ENCODE peak calls at places on chromosomes 6 and 20, in seven cellular contexts. N is HCT116, G is HepG2, K is GM12878, W is A549, P is H1, V is K562. O is an unnamed sample.
A peak's percentile ranks its signal among the peaks of the same experiment; 100 is the strongest.

GRCh38 chr6:95948324-95948723 is 67.5 kb upstream of the FUT9 start:
- DNase-seq in N (no peak), G (no peak), K (no peak), W (no peak), P (no peak), V (no peak), O (no peak)

GRCh38 chr20:43293068-43293786 is 103.5 kb upstream of the PTPRT start:
- DNase-seq in N (no peak), G (no peak), K (no peak), W (no peak), P (no peak), V (no peak), O (no peak)

GRCh38 chr20:2693286-2693995 is 861 bp downstream of the EBF4 start:
- DNase-seq in N (no peak), G (no peak), K (no peak), W (peak; percentile 44), P (no peak), V (peak; percentile 71), O (no peak)

GRCh38 chr6:13141392-13141791 is 186.9 kb downstream of the TBC1D7 start:
- DNase-seq in N (no peak), G (no peak), K (no peak), W (no peak), P (no peak), V (no peak), O (no peak)

GRCh38 chr6:148776321-148776966 is 29.6 kb downstream of the UST start:
- DNase-seq in N (no peak), G (no peak), K (no peak), W (peak; percentile 26), P (no peak), V (no peak), O (peak; percentile 82)

GRCh38 chr6:130981409-130981808 is 81.6 kb downstream of the EPB41L2 start:
- DNase-seq in N (no peak), G (no peak), K (no peak), W (no peak), P (no peak), V (no peak), O (peak; percentile 84)

GRCh38 chr6:10338151-10338550 is 76.7 kb downstream of the TFAP2A start:
- DNase-seq in N (no peak), G (no peak), K (no peak), W (no peak), P (no peak), V (no peak), O (no peak)

GRCh38 chr6:15426395-15426794 is 180.5 kb downstream of the JARID2 start:
- DNase-seq in N (no peak), G (no peak), K (no peak), W (no peak), P (no peak), V (no peak), O (no peak)

GRCh38 chr6:35048631-35049083 is 92.5 kb downstream of the TCP11 start:
- DNase-seq in N (no peak), G (no peak), K (no peak), W (no peak), P (no peak), V (no peak), O (peak; percentile 94)

GRCh38 chr6:53530346-53530745 is 14.6 kb downstream of the GCLC start:
- DNase-seq in N (no peak), G (no peak), K (no peak), W (no peak), P (no peak), V (no peak), O (peak; percentile 43)

GRCh38 chr6:53898026-53898795 is 103.4 kb downstream of the LRRC1 start:
- DNase-seq in N (no peak), G (no peak), K (no peak), W (no peak), P (no peak), V (no peak), O (peak; percentile 84)

GRCh38 chr20:17622851-17623508 is 53.1 kb downstream of the DSTN start:
- DNase-seq in N (no peak), G (no peak), K (no peak), W (no peak), P (no peak), V (no peak), O (no peak)

GRCh38 chr20:17625246-17626051 is 55.6 kb downstream of the DSTN start:
- DNase-seq in N (no peak), G (no peak), K (no peak), W (no peak), P (no peak), V (no peak), O (no peak)

GRCh38 chr20:17624551-17625245 is 54.8 kb downstream of the DSTN start:
- DNase-seq in N (no peak), G (no peak), K (no peak), W (no peak), P (no peak), V (no peak), O (no peak)

GRCh38 chr20:17622086-17622850 is 52.4 kb downstream of the DSTN start:
- DNase-seq in N (no peak), G (no peak), K (no peak), W (no peak), P (no peak), V (no peak), O (no peak)

DNA sequence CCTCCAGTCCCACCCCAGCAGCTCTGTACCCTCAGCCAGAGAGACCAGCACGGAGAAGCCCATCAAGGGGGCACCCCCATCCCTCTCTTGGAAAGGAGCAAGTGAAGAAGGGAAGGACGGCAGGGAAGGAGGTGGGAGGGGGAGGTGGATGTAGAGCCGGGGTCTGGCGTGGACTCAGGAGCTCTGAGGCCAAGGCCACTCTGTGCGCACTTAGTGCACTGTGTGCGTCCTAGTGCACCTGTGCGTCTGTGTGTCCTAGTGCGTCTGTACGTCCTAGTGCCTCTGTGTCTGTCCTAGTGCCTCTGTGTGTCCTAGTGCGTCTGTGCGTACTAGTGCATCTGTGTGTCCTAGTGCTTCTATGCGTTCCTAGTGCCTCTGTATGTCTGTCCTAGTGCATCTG is 54.2 kb downstream of the DSTN start:
- DNase-seq in N (no peak), G (no peak), K (no peak), W (no peak), P (no peak), V (no peak), O (no peak)
- TF ChIP-seq CEBPB in N (no peak), G (no peak), K (no peak), W (no peak), P (no peak), V (no peak), O (no peak)

GRCh38 chr20:32329817-32330554 is 28.1 kb upstream of the ASXL1 start:
- DNase-seq in N (no peak), G (peak; percentile 94), K (no peak), W (no peak), P (no peak), V (no peak), O (no peak)

GRCh38 chr20:32327087-32327681 is 30.9 kb upstream of the ASXL1 start:
- DNase-seq in N (no peak), G (peak; percentile 51), K (no peak), W (no peak), P (no peak), V (peak; percentile 27), O (peak; percentile 93)

GRCh38 chr20:32326507-32326851 is 31.7 kb upstream of the ASXL1 start:
- DNase-seq in N (no peak), G (peak; percentile 96), K (no peak), W (no peak), P (no peak), V (no peak), O (peak; percentile 44)

GRCh38 chr20:32321390-32321789 is 36.7 kb upstream of the ASXL1 start:
- DNase-seq in N (no peak), G (no peak), K (no peak), W (no peak), P (no peak), V (no peak), O (no peak)

DNA sequence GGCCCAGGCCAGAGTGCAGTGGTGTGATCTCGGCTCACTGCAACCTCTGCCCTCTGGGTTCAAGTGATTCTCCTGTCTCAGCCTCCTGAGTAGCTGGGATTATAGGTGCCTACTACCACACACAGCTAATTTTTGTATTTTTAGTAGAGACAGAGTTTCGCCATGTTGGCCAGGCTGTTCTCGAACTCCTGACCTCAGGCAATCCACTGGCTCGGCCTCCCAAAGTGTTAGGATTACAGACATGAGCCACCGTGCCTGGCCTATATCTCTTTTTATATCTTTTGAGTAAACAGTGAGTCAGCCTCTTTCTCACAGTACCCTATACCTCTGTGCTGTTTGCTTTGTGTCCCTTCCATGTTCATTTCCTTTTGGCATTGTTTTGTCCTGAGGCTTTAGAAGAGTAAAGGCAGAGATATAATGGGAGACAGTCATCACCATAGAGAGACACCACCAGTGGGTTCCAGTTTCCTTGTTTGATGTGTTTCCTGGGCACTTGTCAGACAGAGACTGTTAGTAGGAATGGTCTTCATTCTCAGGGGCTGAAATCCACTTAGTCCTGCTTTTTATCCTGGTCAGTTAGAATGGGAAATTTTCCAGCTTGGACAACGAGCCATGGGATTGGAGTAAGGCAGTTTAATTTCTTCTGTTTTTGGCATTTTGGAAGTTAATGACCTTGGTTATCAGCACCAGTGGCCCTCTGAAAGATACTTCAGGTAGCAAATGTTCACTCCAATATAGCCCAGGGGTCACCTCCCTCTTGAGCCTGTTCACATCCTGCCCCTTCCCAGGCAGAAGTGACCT is 32.2 kb upstream of the ASXL1 start:
- DNase-seq in N (peak; percentile 51), G (peak; percentile 99), K (no peak), W (peak; percentile 43), P (no peak), V (no peak), O (peak; percentile 79)
- TF ChIP-seq CEBPB in N (peak; percentile 63), G (no peak), K (no peak), W (no peak), P (no peak), V (peak; percentile 45), O (no peak)

DNA sequence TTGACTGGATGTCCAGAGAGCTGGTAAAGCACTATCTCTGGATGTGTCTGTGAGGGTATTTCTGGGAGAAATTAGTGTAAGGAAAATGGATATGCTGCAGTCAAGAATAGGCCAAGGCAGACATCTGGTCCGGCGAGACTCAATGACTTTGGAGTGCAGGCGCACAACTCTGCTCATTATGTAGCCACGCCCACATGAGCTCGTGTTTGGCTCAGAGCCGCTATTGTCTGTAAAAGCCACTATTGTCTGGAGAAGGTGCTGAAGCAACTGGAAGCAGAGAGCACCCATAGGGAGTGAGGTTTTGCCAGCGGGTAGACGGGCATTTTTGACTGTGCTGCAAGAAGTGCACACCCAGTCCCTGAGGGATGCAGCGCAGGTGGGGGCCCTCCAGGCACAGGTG is 305.0 kb upstream of the POU3F2 start:
- DNase-seq in N (no peak), G (no peak), K (no peak), W (no peak), P (no peak), V (no peak), O (no peak)
- TF ChIP-seq CEBPB in N (no peak), G (no peak), K (no peak), W (no peak), P (no peak), V (no peak), O (no peak)

DNA sequence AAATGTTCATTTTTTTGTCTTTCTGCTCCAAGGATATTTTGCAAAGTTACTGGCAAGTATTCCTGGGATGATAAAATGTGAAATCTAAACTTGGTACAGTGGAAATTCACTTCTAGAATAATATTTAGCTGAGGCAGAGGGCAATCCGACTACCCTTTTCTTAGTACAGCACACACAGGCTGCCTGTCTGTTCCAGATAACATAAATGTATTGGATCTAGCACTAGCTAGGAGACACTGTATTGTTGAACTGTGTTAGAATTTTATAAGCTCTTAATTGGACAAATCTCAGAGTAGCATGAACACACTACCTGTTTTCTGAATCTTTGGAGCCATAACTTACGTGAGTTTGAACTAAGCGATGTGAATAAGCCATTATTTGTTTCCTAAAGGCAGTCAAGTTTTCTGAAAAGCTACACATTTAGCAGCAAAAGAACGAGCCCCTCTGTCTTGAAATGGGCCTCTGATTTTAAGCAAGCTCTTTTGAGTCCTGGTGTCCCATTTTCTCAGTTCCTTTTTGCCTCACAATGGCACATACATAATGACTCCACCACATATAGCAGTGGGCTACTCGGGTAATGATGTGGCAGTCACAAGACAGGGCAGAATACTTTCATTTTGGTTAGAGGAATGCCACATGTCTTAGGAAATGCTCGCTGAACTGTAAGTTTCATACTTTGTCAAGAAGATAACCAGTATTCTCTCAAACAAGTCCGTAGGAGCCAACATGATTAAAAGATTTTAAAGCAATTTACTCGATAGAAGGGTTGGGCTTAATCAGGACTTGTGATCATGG is 116.5 kb upstream of the ESR1 start:
- DNase-seq in N (no peak), G (no peak), K (peak; percentile 83), W (no peak), P (no peak), V (no peak), O (no peak)
- TF ChIP-seq CEBPB in N (no peak), G (no peak), K (no peak), W (no peak), P (no peak), V (no peak), O (no peak)

O was measured in IMR-90.